ENCODE peak calls at places on chromosomes 3 and 15, in seven cellular contexts. M is T47D; R is GM13977; B is adrenal gland; G is progenitor cell of endocrine pancreas; Q is stimulated activated CD4-positive, alpha-beta T cell treated with anti-CD3 and anti-CD28 coated beads, TNF-alpha, amount 100 ng/mL, for 4 hours; X is heart left ventricle. Y is an unnamed sample.

GRCh38 chr15:98856540-98856907 is 151.1 kb downstream of the PGPEP1L start:
- DNase-seq in M (no peak), R (no peak), B (no peak), G (no peak), Q (no peak), X (no peak), Y (no peak)

GRCh38 chr3:57004154-57004730 is 56.2 kb upstream of the SPATA12 start:
- DNase-seq in M (peak), R (no peak), B (no peak), G (no peak), Q (no peak), X (no peak), Y (peak)

GRCh38 chr3:130377960-130378676 is 32.6 kb downstream of the COL6A5 start:
- DNase-seq in M (no peak), R (no peak), B (no peak), G (no peak), Q (no peak), X (no peak), Y (no peak)

GRCh38 chr3:189637755-189638154 is 6.6 kb downstream of the TP63 start:
- DNase-seq in M (no peak), R (no peak), B (no peak), G (no peak), Q (no peak), X (no peak), Y (no peak)

GRCh38 chr3:188631291-188632010 is 477.5 kb downstream of the LPP start:
- DNase-seq in M (no peak), R (no peak), B (no peak), G (no peak), Q (no peak), X (no peak), Y (no peak)

GRCh38 chr3:61605589-61606175 is 44.3 kb downstream of the PTPRG start:
- DNase-seq in M (no peak), R (no peak), B (no peak), G (no peak), Q (no peak), X (no peak), Y (no peak)

GRCh38 chr3:128482175-128482856 is 10.7 kb downstream of the GATA2 start:
- DNase-seq in M (no peak), R (no peak), B (no peak), G (no peak), Q (no peak), X (no peak), Y (no peak)

GRCh38 chr3:37811625-37812356 is 49.9 kb upstream of the CTDSPL start:
- DNase-seq in M (no peak), R (no peak), B (no peak), G (no peak), Q (no peak), X (no peak), Y (no peak)

GRCh38 chr3:150603888-150604319 is 783 bp downstream of the SELENOT start:
- DNase-seq in M (peak), R (no peak), B (no peak), G (no peak), Q (no peak), X (no peak), Y (peak)

GRCh38 chr15:62594017-62594416 is 428.9 kb upstream of the C2CD4B start:
- DNase-seq in M (peak), R (no peak), B (no peak), G (no peak), Q (no peak), X (no peak), Y (no peak)

GRCh38 chr15:25059698-25060471 is 105.1 kb downstream of the SNRPN start:
- DNase-seq in M (no peak), R (no peak), B (no peak), G (peak), Q (no peak), X (peak), Y (no peak)

GRCh38 chr3:189331002-189331418 is 159.2 kb downstream of the TPRG1 start:
- DNase-seq in M (peak), R (no peak), B (no peak), G (no peak), Q (no peak), X (no peak), Y (no peak)

GRCh38 chr3:106206165-106206564 is 337.4 kb upstream of the CBLB start:
- DNase-seq in M (peak), R (peak), B (no peak), G (no peak), Q (no peak), X (peak), Y (no peak)

Y was measured in prostate gland.